ENCODE peak calls at places on chromosomes 12 and 14, in five cellular contexts. I is stimulated activated CD4-positive, alpha-beta T cell treated with anti-CD3 and anti-CD28 coated beads, Interleukin-1b, Interleukin-23, amount 100 ng/mL, for 4 hours; X is nucleus accumbens; E is adrenal gland; F is HFF-Myc. S is an unnamed sample.

GRCh38 chr12:56995201-56995929 is 11.0 kb downstream of the ZBTB39 start:
- DNase-seq in F (no peak), I (no peak), E (peak), X (no peak), S (no peak)

GRCh38 chr14:61695695-61696527 is 598 bp downstream of the HIF1A start:
- DNase-seq in I (peak), F (peak), E (peak), X (peak), S (peak)

GRCh38 chr12:132597333-132598283 is 12.8 kb downstream of the LRCOL1 start:
- DNase-seq in E (no peak), F (no peak), X (peak), I (no peak), S (no peak)

GRCh38 chr12:9673404-9674225 is 4.1 kb downstream of the CLEC2D start:
- DNase-seq in E (peak), X (peak), F (peak), I (no peak), S (peak)

GRCh38 chr12:67472551-67472950 is 176.0 kb upstream of the DYRK2 start:
- DNase-seq in E (no peak), X (no peak), F (no peak), I (no peak), S (no peak)

GRCh38 chr14:38040411-38040810 is 167.3 kb upstream of the SSTR1 start:
- DNase-seq in I (no peak), F (no peak), X (no peak), E (no peak), S (no peak)

GRCh38 chr12:57602544-57602943 is 2.1 kb upstream of the DTX3 start:
- DNase-seq in X (no peak), E (no peak), F (no peak), I (no peak), S (no peak)

GRCh38 chr12:120791669-120792176 is 66.1 kb downstream of the ACADS start:
- DNase-seq in E (no peak), F (no peak), I (no peak), X (no peak), S (no peak)

GRCh38 chr12:94805749-94806148 is 155.4 kb upstream of the TMCC3 start:
- DNase-seq in F (no peak), I (no peak), E (no peak), X (no peak), S (no peak)

GRCh38 chr12:11719678-11720099 is 70.2 kb downstream of the ETV6 start:
- DNase-seq in E (peak), F (peak), X (peak), I (peak), S (peak)

GRCh38 chr12:31682136-31682962 is 22.9 kb downstream of the ETFBKMT start:
- DNase-seq in F (peak), I (peak), E (peak), X (no peak), S (peak)

GRCh38 chr12:64178122-64178521 is 44.0 kb downstream of the KICS2 start:
- DNase-seq in E (no peak), I (no peak), X (no peak), F (no peak), S (no peak)

GRCh38 chr14:49768301-49769121 is 558 bp downstream of the KLHDC2 start:
- DNase-seq in X (peak), I (peak), F (no peak), E (peak), S (peak)

GRCh38 chr14:61351457-61351856 is 30.1 kb downstream of the PRKCH start:
- DNase-seq in E (no peak), F (no peak), I (no peak), X (no peak), S (no peak)

GRCh38 chr12:123847876-123848275 is 85.8 kb downstream of the DNAH10 start:
- DNase-seq in F (no peak), X (no peak), E (peak), I (no peak), S (no peak)

GRCh38 chr12:26691234-26691970 is 141.6 kb downstream of the ITPR2 start:
- DNase-seq in F (peak), I (no peak), X (peak), E (peak), S (no peak)

GRCh38 chr14:95318870-95319311 is 817 bp downstream of the CLMN start:
- DNase-seq in F (no peak), E (no peak), X (no peak), I (no peak), S (no peak)

GRCh38 chr14:47365248-47365647 is 310.2 kb downstream of the MDGA2 start:
- DNase-seq in I (no peak), X (peak), F (no peak), E (no peak), S (no peak)

GRCh38 chr12:109581856-109582255 is 8.3 kb downstream of the MVK start:
- DNase-seq in E (no peak), X (no peak), I (no peak), F (no peak), S (no peak)

GRCh38 chr12:126998747-126999285 is 1268.2 kb upstream of the TMEM132C start:
- DNase-seq in E (no peak), X (no peak), I (no peak), F (no peak), S (no peak)

GRCh38 chr12:106760184-106760531 is 14.3 kb upstream of the RIC8B start:
- DNase-seq in I (no peak), F (no peak), E (no peak), X (peak), S (no peak)

GRCh38 chr14:81323621-81324400 is 76.3 kb downstream of the STON2 start:
- DNase-seq in F (no peak), I (no peak), E (no peak), X (no peak), S (no peak)

GRCh38 chr14:79405511-79405910 is 805.8 kb downstream of the DIO2 start:
- DNase-seq in X (no peak), F (no peak), E (no peak), I (no peak), S (no peak)

GRCh38 chr12:9244894-9245293 is 36.7 kb upstream of the PZP start:
- DNase-seq in F (no peak), X (no peak), E (peak), I (peak), S (peak)

GRCh38 chr12:26441434-26441833 is 246.1 kb downstream of the SSPN start:
- DNase-seq in F (no peak), X (no peak), E (no peak), I (no peak), S (no peak)

GRCh38 chr12:24066865-24067264 is 117.4 kb upstream of the SOX5 start:
- DNase-seq in X (no peak), F (no peak), E (no peak), I (no peak), S (no peak)